ENCODE peak calls at places on chromosomes 6 and 20, in five cellular contexts. M is kidney epithelial cell, O is upper lobe of right lung, X is psoas muscle, K is dorsolateral prefrontal cortex. F is an unnamed sample.
A peak's percentile ranks its signal among the peaks of the same experiment; 100 is the strongest.

GRCh38 chr6:147506704-147507114 is 1.8 kb upstream of the SAMD5 start:
- DNase-seq in M (no peak), K (peak; percentile 73), O (peak; percentile 87), X (peak; percentile 70), F (no peak)

GRCh38 chr6:130296854-130297253 is 69.0 kb upstream of the TMEM200A start:
- DNase-seq in X (no peak), K (no peak), O (no peak), M (no peak), F (no peak)

GRCh38 chr6:166045173-166045957 is 122.3 kb downstream of the TBXT start:
- DNase-seq in X (no peak), M (no peak), K (no peak), O (no peak), F (no peak)

GRCh38 chr20:4441871-4442270 is 279.8 kb upstream of the PRND start:
- DNase-seq in K (no peak), M (no peak), X (no peak), O (no peak), F (no peak)

GRCh38 chr6:148873154-148873553 is 126.3 kb downstream of the UST start:
- DNase-seq in K (no peak), M (no peak), X (no peak), O (no peak), F (no peak)

GRCh38 chr6:33908025-33908424 is 104.2 kb upstream of the MLN start:
- DNase-seq in O (no peak), M (no peak), K (no peak), X (no peak), F (no peak)

GRCh38 chr6:21437583-21437982 is 156.0 kb upstream of the SOX4 start:
- DNase-seq in M (no peak), X (no peak), O (no peak), K (no peak), F (no peak)

GRCh38 chr6:41670703-41671360 is 32.6 kb downstream of the MDFI start:
- DNase-seq in X (no peak), K (no peak), M (no peak), O (no peak), F (no peak)

GRCh38 chr6:75755704-75756103 is 6.7 kb downstream of the MYO6 start:
- DNase-seq in M (no peak), K (no peak), X (no peak), O (no peak), F (no peak)

GRCh38 chr6:1796706-1797529 is 187.2 kb downstream of the FOXC1 start:
- DNase-seq in K (no peak), O (no peak), X (no peak), M (no peak), F (no peak)

GRCh38 chr6:26660096-26660425 is 515 bp upstream of the ZNF322 start:
- DNase-seq in O (no peak), K (no peak), M (no peak), X (no peak), F (no peak)

GRCh38 chr6:83252717-83253116 is 59.6 kb downstream of the RWDD2A start:
- DNase-seq in O (no peak), X (no peak), M (peak; percentile 21), K (no peak), F (no peak)

GRCh38 chr6:14984454-14984853 is 261.4 kb upstream of the JARID2 start:
- DNase-seq in K (no peak), X (peak; percentile 31), M (no peak), O (peak; percentile 70), F (no peak)

GRCh38 chr6:37207903-37208456 is 38.0 kb downstream of the PIM1 start:
- DNase-seq in X (peak; percentile 83), M (peak; percentile 29), K (peak; percentile 82), O (peak; percentile 89), F (peak; percentile 83)

GRCh38 chr6:158086706-158087518 is 81.2 kb downstream of the SERAC1 start:
- DNase-seq in M (no peak), O (no peak), X (no peak), K (no peak), F (no peak)

GRCh38 chr6:73389854-73390253 is 4.8 kb upstream of the DDX43 start:
- DNase-seq in O (no peak), X (no peak), K (no peak), M (no peak), F (no peak)

GRCh38 chr6:18720075-18720474 is 332.9 kb downstream of the RNF144B start:
- DNase-seq in M (no peak), O (no peak), X (no peak), K (no peak), F (no peak)

GRCh38 chr6:22250486-22250885 is 46.4 kb downstream of the PRL start:
- DNase-seq in X (no peak), O (no peak), K (no peak), M (peak; percentile 32), F (no peak)

GRCh38 chr6:75280131-75280855 is 4.3 kb downstream of the TMEM30A start:
- DNase-seq in X (no peak), M (no peak), K (no peak), O (no peak), F (no peak)

GRCh38 chr6:1613631-1614447 is 4.1 kb downstream of the FOXC1 start:
- DNase-seq in X (no peak), K (no peak), M (no peak), O (no peak), F (no peak)

GRCh38 chr20:32034581-32035397 is 17.3 kb upstream of the HCK start:
- DNase-seq in K (no peak), X (no peak), O (no peak), M (no peak), F (no peak)

GRCh38 chr20:20568604-20569205 is 143.7 kb downstream of the RALGAPA2 start:
- DNase-seq in M (no peak), O (no peak), K (no peak), X (no peak), F (no peak)

GRCh38 chr6:96659084-96659845 is 96.3 kb downstream of the FHL5 start:
- DNase-seq in X (no peak), O (no peak), M (no peak), K (no peak), F (no peak)

GRCh38 chr20:50747275-50747674 is 15.9 kb downstream of the PARD6B start:
- DNase-seq in M (no peak), X (no peak), O (no peak), K (no peak), F (no peak)
- H3K4me3 ChIP-seq in M (no peak overlapping the region), X (no peak overlapping the region), O (no peak overlapping the region), K (peak overlapping the region; percentile 6), F (no peak overlapping the region)

GRCh38 chr6:43774776-43775583 is 5.0 kb downstream of the VEGFA start:
- DNase-seq in K (peak; percentile 69), M (no peak), O (peak; percentile 89), X (peak; percentile 83), F (peak; percentile 25)

GRCh38 chr6:43773050-43773956 is 3.3 kb downstream of the VEGFA start:
- DNase-seq in M (no peak), K (peak; percentile 38), X (peak; percentile 66), O (peak; percentile 84), F (no peak)

GRCh38 chr6:43772571-43773049 is 2.6 kb downstream of the VEGFA start:
- DNase-seq in O (no peak), M (no peak), K (peak; percentile 41), X (no peak), F (no peak)

GRCh38 chr6:43776115-43776798 is 6.2 kb downstream of the VEGFA start:
- DNase-seq in K (no peak), X (no peak), O (peak; percentile 51), M (no peak), F (no peak)

DNA sequence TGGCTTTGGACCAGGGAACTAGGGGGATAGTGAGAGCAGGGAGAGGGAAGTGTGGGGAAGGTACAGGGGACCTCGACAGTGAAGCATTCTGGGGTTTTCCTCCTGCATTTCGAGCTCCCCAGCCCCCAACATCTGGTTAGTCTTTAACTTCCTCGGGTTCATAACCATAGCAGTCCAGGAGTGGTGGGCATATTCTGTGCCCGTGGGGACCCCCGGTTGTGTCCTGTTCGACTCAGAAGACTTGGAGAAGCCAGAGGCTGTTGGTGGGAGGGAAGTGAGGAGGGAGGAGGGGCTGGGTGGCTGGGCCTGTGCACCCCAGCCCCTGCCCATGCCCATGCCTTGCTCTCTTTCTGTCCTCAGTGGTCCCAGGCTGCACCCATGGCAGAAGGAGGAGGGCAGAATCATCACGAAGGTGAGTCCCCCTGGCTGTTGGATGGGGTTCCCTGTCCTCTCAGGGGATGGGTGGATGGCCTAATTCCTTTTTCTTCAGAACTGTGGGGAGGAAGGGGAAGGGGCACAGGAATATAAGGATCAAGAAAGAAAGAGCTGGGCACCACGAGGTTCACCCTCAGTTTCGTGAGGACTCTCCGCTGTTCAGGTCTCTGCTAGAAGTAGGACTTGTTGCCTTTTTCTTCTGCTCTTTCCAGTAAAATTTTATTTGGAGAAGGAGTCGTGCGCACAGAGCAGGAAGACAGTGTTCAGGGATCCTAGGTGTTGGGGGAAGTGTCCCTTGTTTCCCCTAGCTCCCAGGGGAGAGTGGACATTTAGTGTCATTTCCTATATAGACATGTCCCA is 4.2 kb downstream of the VEGFA start:
- DNase-seq in X (no peak), K (peak; percentile 27), O (peak; percentile 33), M (no peak), F (no peak)
- H3K4me3 ChIP-seq in X (peak overlapping the region; percentile 97), K (peak overlapping the region; percentile 82), O (peak overlapping the region; percentile 81), M (peak overlapping the region; percentile 88), F (no peak overlapping the region)

GRCh38 chr20:37350655-37351574 is 5.0 kb downstream of the SRC start:
- DNase-seq in X (no peak), M (no peak), O (peak; percentile 20), K (no peak), F (no peak)

GRCh38 chr20:37349517-37350491 is 3.9 kb downstream of the SRC start:
- DNase-seq in M (no peak), X (peak; percentile 39), O (peak; percentile 74), K (no peak), F (no peak)

GRCh38 chr20:37347347-37347823 is 1.4 kb downstream of the SRC start:
- DNase-seq in O (no peak), X (no peak), M (no peak), K (no peak), F (no peak)

GRCh38 chr20:37347891-37348642 is 2.1 kb downstream of the SRC start:
- DNase-seq in O (peak; percentile 52), M (no peak), K (no peak), X (no peak), F (no peak)

DNA sequence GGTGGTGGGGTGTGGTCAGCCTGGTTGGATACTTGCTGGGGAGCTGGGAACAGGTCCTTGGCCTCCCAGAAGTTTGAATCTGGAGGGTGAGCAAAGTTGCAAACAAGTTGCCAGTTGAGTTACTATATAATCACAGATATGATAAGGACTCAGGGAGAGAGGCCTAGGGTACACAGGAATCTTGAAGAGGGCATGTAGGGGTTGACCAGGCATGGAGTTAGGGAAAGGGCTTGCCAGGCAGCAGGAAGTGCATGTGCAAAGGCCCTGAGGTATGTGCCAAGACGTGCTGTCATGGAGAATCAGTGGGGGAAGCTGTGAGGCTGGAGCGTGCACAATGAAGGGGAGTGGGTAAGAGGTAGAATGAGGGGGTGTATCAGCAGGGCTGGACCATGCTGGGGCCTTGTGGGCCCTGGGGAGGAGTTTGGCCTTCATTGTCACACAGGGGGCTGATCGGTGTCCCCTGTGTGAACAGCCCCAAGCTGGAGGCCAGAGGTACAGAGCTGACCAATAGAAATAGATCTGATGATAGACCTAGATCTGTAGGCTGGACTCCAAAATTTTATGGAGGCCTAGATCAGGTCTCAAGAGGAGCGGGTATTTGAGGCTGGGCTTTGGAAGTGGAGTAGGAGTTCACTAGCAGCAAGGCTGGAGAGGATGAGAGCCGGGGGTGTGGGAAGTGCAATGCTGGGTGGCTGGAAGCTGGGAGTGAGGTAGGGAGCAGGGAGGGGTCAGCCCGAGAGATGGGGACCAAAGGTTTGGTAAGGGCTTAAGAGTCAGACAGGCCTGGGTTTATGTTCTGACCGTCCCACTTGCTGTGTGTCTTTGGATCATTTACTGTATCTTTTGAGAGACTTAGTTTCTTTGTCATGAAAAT is 2.9 kb downstream of the SRC start:
- DNase-seq in M (no peak), X (no peak), O (peak; percentile 44), K (no peak), F (no peak)
- H3K4me3 ChIP-seq in M (no peak overlapping the region), X (no peak overlapping the region), O (no peak overlapping the region), K (no peak overlapping the region), F (no peak overlapping the region)

GRCh38 chr6:31822038-31822821 is 5.3 kb upstream of the HSPA1B start:
- DNase-seq in X (peak; percentile 87), M (no peak), O (peak; percentile 85), K (peak; percentile 72), F (peak; percentile 46)
- H3K4me3 ChIP-seq in X (peak overlapping the region; percentile 64), M (peak overlapping the region; percentile 31), O (peak overlapping the region; percentile 59), K (peak overlapping the region; percentile 73), F (peak overlapping the region; percentile 73)